ENCODE peak calls at places on chromosomes 13 and 19, in eight cellular contexts. One of them, this sample, is unnamed.

GRCh38 chr13:113776231-113777125 is 17.5 kb downstream of the TMEM255B start:
- DNase-seq in IMR-90: no peak
- DNase-seq in heart right ventricle: no peak
- DNase-seq in dermis blood vessel endothelial cell: no peak
- DNase-seq in SHP77 treated with DMSO at 0.1 percent for 48 hours: peak
- DNase-seq in activated CD4-positive, alpha-beta T cell treated with anti-CD3 and anti-CD28 coated beads, Interleukin-2, amount 10 ng/mL, durations not matched to agents 24 days and 14 days: no peak
- DNase-seq in amniotic stem cell: no peak
- DNase-seq in activated CD8-positive, alpha-beta memory T cell treated with anti-CD3 and anti-CD28 coated beads for 1 hour: no peak
- DNase-seq in this sample: no peak

GRCh38 chr19:55641376-55642152 is 762 bp downstream of the ZNF580 start:
- DNase-seq in IMR-90: peak
- DNase-seq in SHP77 treated with DMSO at 0.1 percent for 48 hours: no peak
- DNase-seq in activated CD8-positive, alpha-beta memory T cell treated with anti-CD3 and anti-CD28 coated beads for 1 hour: no peak
- DNase-seq in activated CD4-positive, alpha-beta T cell treated with anti-CD3 and anti-CD28 coated beads, Interleukin-2, amount 10 ng/mL, durations not matched to agents 24 days and 14 days: peak
- DNase-seq in heart right ventricle: no peak
- DNase-seq in amniotic stem cell: no peak
- DNase-seq in dermis blood vessel endothelial cell: peak
- DNase-seq in this sample: peak

GRCh38 chr19:18995804-18996241 is 37.5 kb downstream of the SUGP2 start:
- DNase-seq in amniotic stem cell: peak
- DNase-seq in activated CD4-positive, alpha-beta T cell treated with anti-CD3 and anti-CD28 coated beads, Interleukin-2, amount 10 ng/mL, durations not matched to agents 24 days and 14 days: peak
- DNase-seq in heart right ventricle: peak
- DNase-seq in activated CD8-positive, alpha-beta memory T cell treated with anti-CD3 and anti-CD28 coated beads for 1 hour: no peak
- DNase-seq in IMR-90: peak
- DNase-seq in dermis blood vessel endothelial cell: peak
- DNase-seq in SHP77 treated with DMSO at 0.1 percent for 48 hours: no peak
- DNase-seq in this sample: peak

GRCh38 chr19:10230904-10231623 is at the start of gene S1PR2:
- DNase-seq in heart right ventricle: peak
- DNase-seq in activated CD4-positive, alpha-beta T cell treated with anti-CD3 and anti-CD28 coated beads, Interleukin-2, amount 10 ng/mL, durations not matched to agents 24 days and 14 days: peak
- DNase-seq in SHP77 treated with DMSO at 0.1 percent for 48 hours: no peak
- DNase-seq in activated CD8-positive, alpha-beta memory T cell treated with anti-CD3 and anti-CD28 coated beads for 1 hour: peak
- DNase-seq in amniotic stem cell: peak
- DNase-seq in dermis blood vessel endothelial cell: peak
- DNase-seq in IMR-90: peak
- DNase-seq in this sample: peak

GRCh38 chr13:73171926-73172325 is 113.1 kb downstream of the KLF5 start:
- DNase-seq in IMR-90: peak
- DNase-seq in amniotic stem cell: no peak
- DNase-seq in heart right ventricle: no peak
- DNase-seq in SHP77 treated with DMSO at 0.1 percent for 48 hours: no peak
- DNase-seq in activated CD8-positive, alpha-beta memory T cell treated with anti-CD3 and anti-CD28 coated beads for 1 hour: no peak
- DNase-seq in activated CD4-positive, alpha-beta T cell treated with anti-CD3 and anti-CD28 coated beads, Interleukin-2, amount 10 ng/mL, durations not matched to agents 24 days and 14 days: no peak
- DNase-seq in dermis blood vessel endothelial cell: no peak
- DNase-seq in this sample: no peak

GRCh38 chr13:112727581-112727980 is 37.7 kb downstream of the ATP11A start:
- DNase-seq in IMR-90: no peak
- DNase-seq in heart right ventricle: no peak
- DNase-seq in activated CD4-positive, alpha-beta T cell treated with anti-CD3 and anti-CD28 coated beads, Interleukin-2, amount 10 ng/mL, durations not matched to agents 24 days and 14 days: no peak
- DNase-seq in SHP77 treated with DMSO at 0.1 percent for 48 hours: no peak
- DNase-seq in amniotic stem cell: no peak
- DNase-seq in activated CD8-positive, alpha-beta memory T cell treated with anti-CD3 and anti-CD28 coated beads for 1 hour: no peak
- DNase-seq in dermis blood vessel endothelial cell: no peak
- DNase-seq in this sample: no peak

GRCh38 chr13:40812724-40813445 is 23.5 kb downstream of the SLC25A15 start:
- DNase-seq in heart right ventricle: no peak
- DNase-seq in dermis blood vessel endothelial cell: peak
- DNase-seq in activated CD8-positive, alpha-beta memory T cell treated with anti-CD3 and anti-CD28 coated beads for 1 hour: no peak
- DNase-seq in amniotic stem cell: no peak
- DNase-seq in activated CD4-positive, alpha-beta T cell treated with anti-CD3 and anti-CD28 coated beads, Interleukin-2, amount 10 ng/mL, durations not matched to agents 24 days and 14 days: no peak
- DNase-seq in SHP77 treated with DMSO at 0.1 percent for 48 hours: no peak
- DNase-seq in IMR-90: peak
- DNase-seq in this sample: no peak

GRCh38 chr19:18543814-18544475 is 572 bp upstream of the FKBP8 start:
- DNase-seq in activated CD8-positive, alpha-beta memory T cell treated with anti-CD3 and anti-CD28 coated beads for 1 hour: peak
- DNase-seq in IMR-90: peak
- DNase-seq in heart right ventricle: peak
- DNase-seq in SHP77 treated with DMSO at 0.1 percent for 48 hours: peak
- DNase-seq in activated CD4-positive, alpha-beta T cell treated with anti-CD3 and anti-CD28 coated beads, Interleukin-2, amount 10 ng/mL, durations not matched to agents 24 days and 14 days: peak
- DNase-seq in amniotic stem cell: no peak
- DNase-seq in dermis blood vessel endothelial cell: peak
- DNase-seq in this sample: peak

GRCh38 chr19:13044160-13044853 is 49.0 kb downstream of the NFIX start:
- DNase-seq in activated CD4-positive, alpha-beta T cell treated with anti-CD3 and anti-CD28 coated beads, Interleukin-2, amount 10 ng/mL, durations not matched to agents 24 days and 14 days: no peak
- DNase-seq in SHP77 treated with DMSO at 0.1 percent for 48 hours: no peak
- DNase-seq in IMR-90: peak
- DNase-seq in dermis blood vessel endothelial cell: no peak
- DNase-seq in heart right ventricle: peak
- DNase-seq in activated CD8-positive, alpha-beta memory T cell treated with anti-CD3 and anti-CD28 coated beads for 1 hour: peak
- DNase-seq in amniotic stem cell: no peak
- DNase-seq in this sample: no peak

GRCh38 chr13:90402613-90403012 is 944.9 kb upstream of the MIR17HG start:
- DNase-seq in SHP77 treated with DMSO at 0.1 percent for 48 hours: no peak
- DNase-seq in amniotic stem cell: no peak
- DNase-seq in activated CD8-positive, alpha-beta memory T cell treated with anti-CD3 and anti-CD28 coated beads for 1 hour: no peak
- DNase-seq in IMR-90: no peak
- DNase-seq in activated CD4-positive, alpha-beta T cell treated with anti-CD3 and anti-CD28 coated beads, Interleukin-2, amount 10 ng/mL, durations not matched to agents 24 days and 14 days: no peak
- DNase-seq in heart right ventricle: no peak
- DNase-seq in dermis blood vessel endothelial cell: no peak
- DNase-seq in this sample: no peak

GRCh38 chr19:30908262-30908771 is 440.9 kb downstream of the TSHZ3 start:
- DNase-seq in IMR-90: no peak
- DNase-seq in activated CD4-positive, alpha-beta T cell treated with anti-CD3 and anti-CD28 coated beads, Interleukin-2, amount 10 ng/mL, durations not matched to agents 24 days and 14 days: no peak
- DNase-seq in amniotic stem cell: no peak
- DNase-seq in activated CD8-positive, alpha-beta memory T cell treated with anti-CD3 and anti-CD28 coated beads for 1 hour: no peak
- DNase-seq in SHP77 treated with DMSO at 0.1 percent for 48 hours: no peak
- DNase-seq in dermis blood vessel endothelial cell: no peak
- DNase-seq in heart right ventricle: no peak
- DNase-seq in this sample: no peak

GRCh38 chr13:112596220-112596619 is 8.3 kb upstream of the TUBGCP3 start:
- DNase-seq in heart right ventricle: no peak
- DNase-seq in amniotic stem cell: no peak
- DNase-seq in activated CD4-positive, alpha-beta T cell treated with anti-CD3 and anti-CD28 coated beads, Interleukin-2, amount 10 ng/mL, durations not matched to agents 24 days and 14 days: no peak
- DNase-seq in activated CD8-positive, alpha-beta memory T cell treated with anti-CD3 and anti-CD28 coated beads for 1 hour: no peak
- DNase-seq in SHP77 treated with DMSO at 0.1 percent for 48 hours: no peak
- DNase-seq in IMR-90: no peak
- DNase-seq in dermis blood vessel endothelial cell: no peak
- DNase-seq in this sample: no peak